ENCODE peak calls at places on chromosomes 1 and 21, in four cellular contexts. W is GM12891, O is IMR-90, S is stomach. P is an unnamed sample.

GRCh38 chr21:34707876-34708325 is 39.1 kb downstream of the CLIC6 start:
- DNase-seq in O (no peak), S (no peak), W (peak; percentile 54), P (no peak)

GRCh38 chr1:41783189-41783639 is 135.5 kb downstream of the HIVEP3 start:
- DNase-seq in O (peak; percentile 85), S (no peak), W (no peak), P (no peak)

GRCh38 chr1:101238041-101238515 is 1.3 kb downstream of the S1PR1 start:
- DNase-seq in O (no peak), W (no peak), S (no peak), P (no peak)

GRCh38 chr1:149963358-149963757 is 26.7 kb upstream of the MTMR11 start:
- DNase-seq in W (no peak), S (no peak), O (no peak), P (no peak)

GRCh38 chr1:99363531-99363930 is 99.2 kb downstream of the PLPPR4 start:
- DNase-seq in S (no peak), O (no peak), W (no peak), P (no peak)

GRCh38 chr1:11648732-11649158 is 5.5 kb downstream of the FBXO2 start:
- DNase-seq in S (peak; percentile 58), W (no peak), O (no peak), P (peak; percentile 49)

GRCh38 chr1:228212966-228213844 is 5.4 kb downstream of the OBSCN start:
- DNase-seq in S (peak; percentile 90), W (peak; percentile 94), O (peak; percentile 78), P (peak; percentile 86)

GRCh38 chr21:21182401-21182800 is 184.2 kb downstream of the NCAM2 start:
- DNase-seq in S (no peak), O (no peak), W (no peak), P (no peak)

GRCh38 chr1:116855788-116856187 is 53.9 kb upstream of the PTGFRN start:
- DNase-seq in O (peak; percentile 39), S (no peak), W (no peak), P (no peak)

GRCh38 chr1:169884616-169885015 is 9.1 kb downstream of the SCYL3 start:
- DNase-seq in O (peak; percentile 48), S (no peak), W (no peak), P (no peak)

GRCh38 chr1:204836856-204837255 is 33.8 kb upstream of the NFASC start:
- DNase-seq in W (no peak), O (no peak), S (no peak), P (no peak)

GRCh38 chr1:1353389-1354151 is 4.4 kb upstream of the DVL1 start:
- DNase-seq in S (no peak), W (no peak), O (no peak), P (no peak)

GRCh38 chr1:178091986-178092745 is 1.7 kb upstream of the RASAL2 start:
- DNase-seq in O (peak; percentile 66), S (no peak), W (no peak), P (peak; percentile 15)

GRCh38 chr1:6052543-6053205 is 7.0 kb downstream of the KCNAB2 start:
- DNase-seq in O (peak; percentile 68), S (peak; percentile 65), W (no peak), P (peak; percentile 61)

GRCh38 chr1:103256490-103256889 is 148.2 kb upstream of the COL11A1 start:
- DNase-seq in W (no peak), S (no peak), O (peak; percentile 73), P (no peak)

GRCh38 chr1:8137406-8138244 is 111.5 kb upstream of the ERRFI1 start:
- DNase-seq in O (peak; percentile 97), W (no peak), S (no peak), P (no peak)

GRCh38 chr21:28160378-28160777 is 832.3 kb downstream of the LTN1 start:
- DNase-seq in W (no peak), O (no peak), S (no peak), P (no peak)

GRCh38 chr1:167601442-167602380 is 28.3 kb upstream of the RCSD1 start:
- DNase-seq in W (no peak), O (no peak), S (peak; percentile 42), P (no peak)

GRCh38 chr1:225572422-225572821 is 80.5 kb downstream of the ENAH start:
- DNase-seq in S (no peak), O (peak; percentile 49), W (no peak), P (no peak)

GRCh38 chr1:6954596-6954995 is 169.3 kb downstream of the CAMTA1 start:
- DNase-seq in W (no peak), O (no peak), S (no peak), P (no peak)

GRCh38 chr21:37435120-37435519 is 68.5 kb downstream of the DYRK1A start:
- DNase-seq in S (no peak), W (no peak), O (peak; percentile 80), P (peak; percentile 91)

GRCh38 chr1:31793586-31794285 is 22.1 kb downstream of the SPOCD1 start:
- DNase-seq in O (no peak), W (no peak), S (peak; percentile 16), P (no peak)

GRCh38 chr21:45074818-45075605 is 632 bp downstream of the ADARB1 start:
- DNase-seq in W (no peak), O (no peak), S (peak; percentile 26), P (peak; percentile 58)

GRCh38 chr1:55061000-55061705 is 21.8 kb downstream of the PCSK9 start:
- DNase-seq in O (no peak), W (no peak), S (no peak), P (no peak)

GRCh38 chr21:41465176-41465781 is 39.2 kb downstream of the MX1 start:
- DNase-seq in O (no peak), W (no peak), S (no peak), P (no peak)

GRCh38 chr1:13605159-13605558 is 21.5 kb downstream of the PDPN start:
- DNase-seq in S (no peak), W (no peak), O (peak; percentile 36), P (no peak)

GRCh38 chr21:37032877-37033471 is 26.5 kb downstream of the RIPPLY3 start:
- DNase-seq in O (peak; percentile 81), W (no peak), S (no peak), P (no peak)

GRCh38 chr1:200034821-200035396 is 7.4 kb downstream of the NR5A2 start:
- DNase-seq in S (no peak), W (no peak), O (peak; percentile 31), P (no peak)

GRCh38 chr1:156368889-156369684 is at the start of gene RHBG:
- DNase-seq in S (peak; percentile 84), O (peak; percentile 2), W (no peak), P (no peak)
- TF ChIP-seq POLR2A in S (no peak), O (no peak), W (no peak), P (no peak)

GRCh38 chr1:193325042-193325441 is 138.6 kb upstream of the B3GALT2 start:
- DNase-seq in S (no peak), W (no peak), O (no peak), P (no peak)
- TF ChIP-seq POLR2A in S (no peak), W (no peak), O (no peak), P (no peak)

GRCh38 chr1:209485167-209485566 is 98.3 kb upstream of the CAMK1G start:
- DNase-seq in O (peak; percentile 51), S (no peak), W (no peak), P (no peak)
- TF ChIP-seq POLR2A in O (no peak), S (no peak), W (no peak), P (no peak)

GRCh38 chr1:37697737-37698136 is 5.4 kb downstream of the CDCA8 start:
- DNase-seq in O (no peak), W (no peak), S (no peak), P (no peak)

GRCh38 chr1:37691497-37692077 is 729 bp upstream of the CDCA8 start:
- DNase-seq in S (peak; percentile 59), O (peak; percentile 45), W (no peak), P (peak; percentile 83)

GRCh38 chr1:37692834-37693175 is 489 bp downstream of the CDCA8 start:
- DNase-seq in W (no peak), O (no peak), S (no peak), P (peak; percentile 72)

GRCh38 chr1:37697090-37697489 is 4.8 kb downstream of the CDCA8 start:
- DNase-seq in W (no peak), S (no peak), O (no peak), P (no peak)

GRCh38 chr1:37692078-37692833 is at the start of gene CDCA8:
- DNase-seq in W (peak; percentile 95), S (peak; percentile 98), O (peak; percentile 97), P (peak; percentile 99)
- TF ChIP-seq POLR2A in W (peak; percentile 81), S (no peak), O (peak; percentile 60), P (peak; percentile 93)

GRCh38 chr1:201224671-201225400 is 34.2 kb downstream of the IGFN1 start:
- DNase-seq in W (no peak), O (no peak), S (no peak), P (no peak)

GRCh38 chr1:201229095-201229494 is 38.5 kb downstream of the IGFN1 start:
- DNase-seq in W (no peak), S (no peak), O (no peak), P (no peak)

GRCh38 chr1:201226178-201226514 is 35.5 kb downstream of the IGFN1 start:
- DNase-seq in O (no peak), S (no peak), W (no peak), P (no peak)

GRCh38 chr1:201228011-201228983 is 37.7 kb downstream of the IGFN1 start:
- DNase-seq in O (no peak), W (no peak), S (no peak), P (no peak)

DNA sequence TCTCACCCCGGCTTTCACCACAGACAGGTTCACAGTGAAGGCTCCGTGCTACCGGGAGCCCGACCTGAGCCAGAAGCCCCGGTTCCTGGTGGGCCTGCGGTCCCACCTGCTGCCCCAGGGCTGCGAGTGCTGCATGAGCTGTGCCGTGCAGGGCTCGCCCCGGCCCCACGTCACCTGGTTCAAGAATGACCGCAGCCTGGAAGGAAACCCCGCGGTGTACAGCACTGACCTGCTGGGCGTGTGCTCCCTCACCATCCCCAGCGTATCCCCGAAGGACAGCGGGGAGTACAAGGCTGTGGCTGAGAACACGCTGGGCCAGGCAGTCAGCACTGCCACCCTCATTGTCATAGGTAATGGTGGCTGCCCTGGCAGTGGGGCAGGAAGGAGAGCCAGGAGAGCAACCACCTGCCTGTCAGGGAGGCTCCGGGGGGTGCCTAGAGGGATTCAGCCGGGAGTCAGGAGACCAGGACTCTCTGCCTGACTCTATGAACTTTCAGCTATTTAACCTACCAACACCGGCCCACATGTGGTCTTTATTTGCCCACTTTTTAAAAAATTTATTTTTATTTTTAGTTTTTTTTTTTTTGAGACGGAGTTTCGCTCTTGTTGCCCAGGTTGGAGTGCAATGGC is 36.4 kb downstream of the IGFN1 start:
- DNase-seq in W (no peak), O (no peak), S (no peak), P (no peak)
- TF ChIP-seq POLR2A in W (no peak), O (no peak), S (no peak), P (no peak)

GRCh38 chr1:150974580-150975478 is at the start of gene CERS2:
- DNase-seq in O (peak; percentile 69), S (peak; percentile 87), W (peak; percentile 75), P (peak; percentile 85)

GRCh38 chr1:150973258-150973825 is 1.3 kb downstream of the CERS2 start:
- DNase-seq in W (peak; percentile 22), S (peak; percentile 29), O (no peak), P (peak; percentile 70)

GRCh38 chr1:150971583-150972416 is 2.8 kb downstream of the CERS2 start:
- DNase-seq in S (no peak), O (no peak), W (no peak), P (peak; percentile 38)

GRCh38 chr1:150972417-150972940 is 2.2 kb downstream of the CERS2 start:
- DNase-seq in O (no peak), W (no peak), S (peak; percentile 52), P (no peak)

GRCh38 chr1:150973826-150974579 is 632 bp downstream of the CERS2 start:
- DNase-seq in S (peak; percentile 48), W (peak; percentile 51), O (no peak), P (peak; percentile 60)
- TF ChIP-seq POLR2A in S (no peak), W (no peak), O (no peak), P (no peak)